ENCODE peak calls at places on chromosomes 3 and 15, in ten cellular contexts. C is amygdala; T is stimulated activated CD4-positive, alpha-beta T cell treated with anti-CD3 and anti-CD28 coated beads, Interleukin-1b, Interleukin-23, amount 100 ng/mL, for 48 hours; S is activated CD4-positive, alpha-beta T cell treated with anti-CD3 and anti-CD28 coated beads for 24 hours; Z is bronchial epithelial cell; U is EL; J is T-helper 2 cell; V is colonic mucosa; B is activated T-helper 1 cell treated with anti-CD3 and anti-CD28 coated beads, Interleukin-2, amount 50 U/mL, for 16 hours; X is stimulated activated CD8-positive, alpha-beta memory T cell treated with anti-CD3 and anti-CD28 coated beads, Interleukin-7, amount 100 ng/mL, for 4 hours. M is an unnamed sample.

GRCh38 chr3:134879991-134880390 is 84.9 kb downstream of the EPHB1 start:
- DNase-seq in S (no peak), T (no peak), C (no peak), V (no peak), Z (no peak), X (no peak), U (no peak), B (no peak), J (no peak), M (peak)

GRCh38 chr3:71912839-71913495 is 128.0 kb upstream of the PROK2 start:
- DNase-seq in U (no peak), C (no peak), J (no peak), V (no peak), T (no peak), X (no peak), B (no peak), Z (no peak), S (no peak), M (no peak)

GRCh38 chr15:40048155-40048792 is 9.3 kb upstream of the SRP14 start:
- DNase-seq in Z (no peak), J (peak), B (no peak), U (no peak), T (no peak), V (no peak), X (no peak), S (no peak), C (no peak), M (no peak)

GRCh38 chr3:13832130-13832529 is 47.7 kb downstream of the WNT7A start:
- DNase-seq in Z (no peak), J (no peak), U (no peak), T (no peak), V (no peak), C (no peak), X (no peak), S (no peak), B (no peak), M (no peak)

GRCh38 chr3:119018690-119019463 is 15.8 kb downstream of the IGSF11 start:
- DNase-seq in C (no peak), S (no peak), Z (no peak), J (no peak), V (no peak), T (no peak), U (no peak), B (no peak), X (no peak), M (no peak)

GRCh38 chr3:137709011-137709601 is 55.0 kb upstream of the SOX14 start:
- DNase-seq in J (no peak), B (no peak), Z (peak), X (no peak), U (peak), S (no peak), T (no peak), V (no peak), C (no peak), M (no peak)

GRCh38 chr15:64975390-64975789 is 14.3 kb downstream of the SPG21 start:
- DNase-seq in V (no peak), S (no peak), X (no peak), B (no peak), J (no peak), T (no peak), U (no peak), Z (no peak), C (no peak), M (no peak)

GRCh38 chr3:183500981-183501704 is 54.4 kb downstream of the KLHL6 start:
- DNase-seq in Z (no peak), U (no peak), V (no peak), X (no peak), T (no peak), J (no peak), C (no peak), S (no peak), B (no peak), M (no peak)

GRCh38 chr3:133295199-133295901 is 104.5 kb upstream of the BFSP2 start:
- DNase-seq in J (peak), X (no peak), Z (peak), C (no peak), U (peak), B (no peak), V (no peak), T (peak), S (no peak), M (no peak)

M was measured in foreskin melanocyte.